ENCODE peak calls at places on chromosomes 13 and 19, in five cellular contexts. P, E, A, Y and T are unnamed samples.

GRCh38 chr19:39212377-39212742 is 8.3 kb upstream of the SYCN start:
- DNase-seq in P (no peak), E (no peak), A (no peak), Y (no peak), T (peak)

GRCh38 chr19:47613165-47614146 is 4.5 kb downstream of the BICRA start:
- DNase-seq in P (no peak), E (peak), A (no peak), Y (no peak), T (no peak)

GRCh38 chr13:112759834-112760233 is 70.0 kb downstream of the ATP11A start:
- DNase-seq in P (no peak), E (no peak), A (no peak), Y (no peak), T (no peak)

GRCh38 chr13:57865600-57866294 is 234.2 kb downstream of the PCDH17 start:
- DNase-seq in P (no peak), E (no peak), A (no peak), Y (no peak), T (no peak)

GRCh38 chr13:19058566-19058965 is 123.1 kb downstream of the TUBA3C start:
- DNase-seq in P (no peak), E (no peak), A (no peak), Y (no peak), T (no peak)

GRCh38 chr13:100650321-100650720 is 24.3 kb downstream of the TMTC4 start:
- DNase-seq in P (no peak), E (no peak), A (peak), Y (no peak), T (no peak)

GRCh38 chr13:113105032-113105993 is at the start of gene F7:
- DNase-seq in P (no peak), E (no peak), A (no peak), Y (no peak), T (peak)

GRCh38 chr13:95099541-95099940 is 201.7 kb downstream of the ABCC4 start:
- DNase-seq in P (no peak), E (no peak), A (no peak), Y (no peak), T (no peak)

GRCh38 chr13:79043208-79043607 is 362.8 kb downstream of the RBM26 start:
- DNase-seq in P (no peak), E (no peak), A (no peak), Y (no peak), T (no peak)